ENCODE peak calls at places on chromosomes 6 and 20, in four cellular contexts. N, Z, E and D are unnamed samples.

GRCh38 chr20:32482251-32483220 is 102.6 kb downstream of the NOL4L start:
- DNase-seq in E (peak), N (no peak), Z (no peak), D (no peak)

GRCh38 chr6:143579703-143580102 is 68.2 kb upstream of the FUCA2 start:
- DNase-seq in E (no peak), Z (peak), N (peak), D (no peak)

GRCh38 chr6:100342830-100343229 is 121.9 kb downstream of the SIM1 start:
- DNase-seq in Z (peak), N (no peak), E (no peak), D (peak)

GRCh38 chr6:116450769-116451740 is 10.1 kb upstream of the CALHM6 start:
- DNase-seq in E (no peak), Z (no peak), N (no peak), D (peak)

GRCh38 chr6:50707652-50708325 is 5.5 kb upstream of the TFAP2D start:
- DNase-seq in Z (no peak), E (no peak), N (no peak), D (no peak)

GRCh38 chr20:41655966-41656685 is 37.9 kb upstream of the CHD6 start:
- DNase-seq in N (no peak), E (no peak), Z (no peak), D (no peak)

GRCh38 chr6:125939796-125940195 is 16.8 kb upstream of the HINT3 start:
- DNase-seq in N (no peak), E (no peak), Z (no peak), D (no peak)

GRCh38 chr20:54268941-54269340 is 61.1 kb downstream of the PFDN4 start:
- DNase-seq in E (no peak), N (no peak), Z (no peak), D (no peak)

GRCh38 chr20:51569815-51570741 is 27.6 kb upstream of the NFATC2 start:
- DNase-seq in Z (no peak), E (no peak), N (no peak), D (no peak)

GRCh38 chr6:163585932-163586437 is 171.5 kb downstream of the QKI start:
- DNase-seq in E (no peak), Z (peak), N (peak), D (peak)

GRCh38 chr6:27293436-27294152 is 18.5 kb downstream of the POM121L2 start:
- DNase-seq in Z (peak), E (no peak), N (no peak), D (no peak)

GRCh38 chr20:34514897-34515483 is 1.2 kb upstream of the DYNLRB1 start:
- DNase-seq in Z (no peak), N (no peak), E (no peak), D (no peak)

GRCh38 chr20:46004813-46005505 is 3.7 kb upstream of the MMP9 start:
- DNase-seq in Z (no peak), N (no peak), E (no peak), D (no peak)

GRCh38 chr6:117396228-117396627 is 29.5 kb downstream of the ROS1 start:
- DNase-seq in Z (no peak), N (no peak), E (no peak), D (no peak)

GRCh38 chr6:170046786-170047626 is 243.9 kb downstream of the DLL1 start:
- DNase-seq in Z (no peak), E (no peak), N (no peak), D (no peak)

GRCh38 chr6:144696610-144697376 is 411.7 kb downstream of the UTRN start:
- DNase-seq in E (no peak), Z (no peak), N (no peak), D (no peak)

GRCh38 chr6:112298021-112298745 is 43.8 kb upstream of the LAMA4 start:
- DNase-seq in Z (peak), N (peak), E (no peak), D (peak)

GRCh38 chr20:5654557-5654956 is 95.6 kb upstream of the SHLD1 start:
- DNase-seq in N (no peak), E (no peak), Z (peak), D (peak)

GRCh38 chr6:150334790-150335783 is 33.7 kb upstream of the IYD start:
- DNase-seq in Z (peak), E (no peak), N (peak), D (peak)

GRCh38 chr20:44011251-44011940 is 96.7 kb downstream of the TOX2 start:
- DNase-seq in N (no peak), E (no peak), Z (no peak), D (no peak)

GRCh38 chr20:38423541-38423940 is 11.6 kb downstream of the SNHG17 start:
- DNase-seq in Z (no peak), N (no peak), E (no peak), D (no peak)

GRCh38 chr6:15401120-15401519 is 155.3 kb downstream of the JARID2 start:
- DNase-seq in E (no peak), N (no peak), Z (no peak), D (no peak)

GRCh38 chr6:7529141-7529540 is 12.3 kb upstream of the DSP start:
- DNase-seq in Z (no peak), N (no peak), E (no peak), D (no peak)

GRCh38 chr20:12079490-12079889 is 161.8 kb downstream of the BTBD3 start:
- DNase-seq in N (no peak), E (no peak), Z (no peak), D (no peak)

GRCh38 chr20:25237610-25238318 is 10.1 kb upstream of the PYGB start:
- DNase-seq in Z (peak), N (peak), E (no peak), D (peak)

GRCh38 chr6:166476061-166476591 is 93.4 kb upstream of the MPC1 start:
- DNase-seq in E (no peak), N (no peak), Z (no peak), D (no peak)

GRCh38 chr6:1735239-1735803 is 125.6 kb downstream of the FOXC1 start:
- DNase-seq in E (no peak), Z (no peak), N (no peak), D (peak)

GRCh38 chr20:14005996-14006395 is 10.7 kb downstream of the MACROD2 start:
- DNase-seq in E (no peak), Z (no peak), N (no peak), D (no peak)

GRCh38 chr20:62808211-62808865 is 3.7 kb downstream of the OGFR start:
- DNase-seq in E (peak), N (no peak), Z (peak), D (no peak)

GRCh38 chr20:48011025-48011424 is 225.7 kb upstream of the SULF2 start:
- DNase-seq in E (no peak), Z (no peak), N (no peak), D (no peak)

GRCh38 chr6:11772109-11772830 is 6.3 kb downstream of the ADTRP start:
- DNase-seq in N (peak), Z (peak), E (no peak), D (peak)

GRCh38 chr20:38859070-38859690 is 53.7 kb downstream of the PPP1R16B start:
- DNase-seq in Z (no peak), N (no peak), E (peak), D (no peak)

GRCh38 chr6:31826793-31827285 is 699 bp upstream of the HSPA1B start:
- DNase-seq in Z (no peak), E (no peak), N (peak), D (no peak)

GRCh38 chr20:43961541-43962471 is 47.2 kb downstream of the TOX2 start:
- DNase-seq in N (no peak), Z (no peak), E (no peak), D (no peak)

GRCh38 chr6:148287979-148288378 is 54.7 kb upstream of the SASH1 start:
- DNase-seq in N (no peak), E (no peak), Z (no peak), D (no peak)

GRCh38 chr6:106702046-106702445 is 72.7 kb downstream of the QRSL1 start:
- DNase-seq in E (no peak), N (no peak), Z (no peak), D (no peak)